ENCODE peak calls at places on chromosomes 11 and 22, in four cellular contexts. M, Z, P and J are unnamed samples.

GRCh38 chr22:39514373-39514973 is 5.9 kb upstream of the ATF4 start:
- DNase-seq in M (peak), Z (peak), P (peak), J (no peak)

GRCh38 chr22:19619144-19620009 is 94.9 kb upstream of the SEPTIN5 start:
- DNase-seq in M (no peak), Z (no peak), P (no peak), J (no peak)

GRCh38 chr11:44989831-44990566 is 39.3 kb upstream of the TP53I11 start:
- DNase-seq in M (no peak), Z (peak), P (no peak), J (no peak)

GRCh38 chr11:75079546-75079945 is 17.1 kb downstream of the OR2AT4 start:
- DNase-seq in M (no peak), Z (no peak), P (no peak), J (no peak)

GRCh38 chr22:42418811-42419243 is 13.4 kb downstream of the NFAM1 start:
- DNase-seq in M (no peak), Z (no peak), P (no peak), J (no peak)

GRCh38 chr22:40571887-40572286 is 64.6 kb downstream of the MRTFA start:
- DNase-seq in M (no peak), Z (no peak), P (no peak), J (no peak)

GRCh38 chr11:108593910-108594434 is 404 bp upstream of the EXPH5 start:
- DNase-seq in M (no peak), Z (no peak), P (no peak), J (no peak)

GRCh38 chr11:78350101-78350645 is 67.4 kb downstream of the GAB2 start:
- DNase-seq in M (peak), Z (no peak), P (peak), J (peak)

GRCh38 chr11:6418958-6419611 is at the start of gene APBB1:
- DNase-seq in M (peak), Z (peak), P (peak), J (peak)

GRCh38 chr11:36033082-36033751 is 89.4 kb downstream of the LDLRAD3 start:
- DNase-seq in M (no peak), Z (peak), P (peak), J (no peak)

GRCh38 chr11:114586797-114587196 is 8.8 kb downstream of the NXPE4 start:
- DNase-seq in M (no peak), Z (no peak), P (peak), J (no peak)
- TF ChIP-seq CTCF in M (no peak), Z (peak), P (peak), J (no peak)

GRCh38 chr11:112481893-112482292 is 221.2 kb upstream of the PLET1 start:
- DNase-seq in M (no peak), Z (no peak), P (no peak), J (no peak)

GRCh38 chr11:112477929-112478317 is 217.3 kb upstream of the PLET1 start:
- DNase-seq in M (no peak), Z (no peak), P (no peak), J (no peak)

GRCh38 chr11:112485280-112485679 is 224.6 kb upstream of the PLET1 start:
- DNase-seq in M (peak), Z (no peak), P (no peak), J (no peak)

GRCh38 chr11:112478806-112479205 is 218.1 kb upstream of the PLET1 start:
- DNase-seq in M (no peak), Z (no peak), P (no peak), J (no peak)

DNA sequence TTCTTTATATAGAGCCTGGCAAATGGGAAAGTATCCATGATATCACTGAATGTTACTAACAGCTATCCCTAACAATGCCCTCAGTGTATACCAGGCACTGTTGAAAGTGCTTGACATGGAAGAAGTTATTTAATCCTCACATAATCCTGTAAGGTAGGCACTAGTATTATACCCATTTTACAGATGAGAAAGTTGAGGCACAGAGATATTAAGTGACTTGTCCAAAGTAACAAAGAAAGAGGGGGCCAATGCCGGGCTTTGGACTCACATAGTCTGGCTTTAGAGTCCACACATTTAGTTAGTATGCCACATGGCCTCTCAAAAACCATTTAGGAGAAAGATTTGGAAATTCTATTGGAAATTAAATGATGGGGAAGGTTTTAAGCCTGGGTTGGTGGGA is 220.8 kb upstream of the PLET1 start:
- DNase-seq in M (no peak), Z (no peak), P (no peak), J (no peak)
- H3K27ac ChIP-seq in M (no peak), Z (no peak), P (no peak), J (no peak)

GRCh38 chr22:46737105-46737975 is 712 bp downstream of the CERK start:
- DNase-seq in M (peak), Z (peak), P (peak), J (peak)
- H2AFZ ChIP-seq in M (peak), Z (no peak), P (peak), J (no peak)

GRCh38 chr22:23279781-23280180 is 99.5 kb downstream of the BCR start:
- DNase-seq in M (no peak), Z (no peak), P (peak), J (peak)
- TF ChIP-seq CTCF in M (no peak), Z (no peak), P (no peak), J (no peak)

GRCh38 chr11:101348786-101349185 is 219.2 kb upstream of the PGR start:
- DNase-seq in M (no peak), Z (no peak), P (no peak), J (no peak)

GRCh38 chr11:101342307-101342706 is 212.7 kb upstream of the PGR start:
- DNase-seq in M (no peak), Z (no peak), P (no peak), J (no peak)

GRCh38 chr11:101346591-101346990 is 217.0 kb upstream of the PGR start:
- DNase-seq in M (no peak), Z (no peak), P (peak), J (peak)

GRCh38 chr11:101341578-101341977 is 212.0 kb upstream of the PGR start:
- DNase-seq in M (no peak), Z (no peak), P (no peak), J (no peak)

DNA sequence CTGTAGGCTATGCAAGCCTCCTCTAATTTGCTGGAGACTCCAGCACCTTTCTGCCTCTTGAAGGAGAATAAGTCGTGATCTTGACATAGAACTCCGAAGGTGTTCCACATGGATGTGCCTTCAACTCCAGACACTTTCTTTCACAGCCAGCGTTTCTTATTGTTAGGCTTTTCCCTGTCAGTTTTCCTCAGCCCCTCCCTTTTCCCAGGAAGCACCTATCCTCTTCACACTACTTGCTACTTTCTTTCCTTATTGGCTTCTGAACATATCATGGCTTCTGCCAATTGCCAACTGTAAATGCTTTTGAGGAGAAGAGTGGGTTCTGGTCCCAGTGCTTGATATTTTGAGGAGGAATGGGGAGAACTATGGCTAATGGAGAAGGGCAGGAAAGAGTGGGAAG is 216.3 kb upstream of the PGR start:
- DNase-seq in M (no peak), Z (no peak), P (no peak), J (no peak)
- H3K27ac ChIP-seq in M (no peak), Z (no peak), P (no peak), J (no peak)

DNA sequence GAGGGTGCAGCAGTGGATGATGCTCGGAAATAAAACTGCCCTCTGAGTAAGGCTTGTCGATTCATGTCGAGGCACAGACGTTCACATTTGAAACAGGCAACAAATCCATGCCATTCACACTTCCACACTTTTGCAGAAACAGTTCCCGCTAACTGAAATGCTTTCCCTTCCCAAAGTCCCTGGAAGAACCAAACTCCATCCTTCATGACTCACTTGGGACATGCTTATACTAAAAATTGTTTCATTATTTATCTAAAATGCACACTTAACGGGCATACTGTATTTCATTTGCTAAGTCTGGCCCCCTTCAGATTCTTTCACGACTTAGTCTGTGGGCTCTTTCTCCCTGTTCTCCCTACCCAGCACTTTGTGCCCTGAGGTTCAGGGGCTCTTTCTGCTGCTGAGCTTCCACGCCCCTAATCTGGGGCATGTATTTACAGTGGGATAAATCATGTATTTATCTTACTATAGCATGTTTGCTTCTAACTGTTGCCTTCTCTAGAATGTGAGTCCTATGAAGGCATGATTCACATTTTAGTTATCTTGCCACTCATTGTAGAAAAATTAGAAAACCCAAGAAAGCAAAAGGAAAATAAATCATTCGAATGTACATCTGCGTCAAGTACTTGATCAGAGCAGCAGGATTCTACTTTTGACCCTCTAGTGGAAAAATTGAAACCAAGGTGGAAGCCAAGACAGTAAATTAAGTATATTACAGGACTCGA is 12.5 kb downstream of the SCGB1A1 start:
- DNase-seq in M (no peak), Z (no peak), P (peak), J (peak)
- H2AFZ ChIP-seq in M (no peak), Z (no peak), P (peak), J (no peak)